ENCODE peak calls at places on chromosomes 7 and 10, in ten cellular contexts. One of them, this sample, is unnamed.

GRCh38 chr10:103238506-103239252 is 7.0 kb upstream of the RPEL1 start:
- DNase-seq in NCI-H1092: no peak
- DNase-seq in transverse colon: peak; percentile 80
- DNase-seq in activated T-helper 1 cell treated with Interleukin-2 at 50 U/mL for 16 hours: no peak
- DNase-seq in H54: no peak
- DNase-seq in body of pancreas: peak; percentile 29
- DNase-seq in non-pigmented ciliary epithelial cell: no peak
- DNase-seq in brain microvascular endothelial cell: peak; percentile 44
- DNase-seq in activated naive CD8-positive, alpha-beta T cell treated with anti-CD3 and anti-CD28 coated beads, Interleukin-2, amount 50 U/mL, for 16 hours: no peak
- DNase-seq in activated effector memory CD4-positive, alpha-beta T cell treated with anti-CD3 and anti-CD28 coated beads, Interleukin-2, amount 50 U/mL, for 16 hours: no peak
- DNase-seq in this sample: peak; percentile 77

GRCh38 chr7:49643750-49644149 is 129.7 kb upstream of the VWC2 start:
- DNase-seq in transverse colon: no peak
- DNase-seq in activated T-helper 1 cell treated with Interleukin-2 at 50 U/mL for 16 hours: no peak
- DNase-seq in NCI-H1092: no peak
- DNase-seq in non-pigmented ciliary epithelial cell: no peak
- DNase-seq in body of pancreas: no peak
- DNase-seq in H54: no peak
- DNase-seq in brain microvascular endothelial cell: no peak
- DNase-seq in activated naive CD8-positive, alpha-beta T cell treated with anti-CD3 and anti-CD28 coated beads, Interleukin-2, amount 50 U/mL, for 16 hours: no peak
- DNase-seq in activated effector memory CD4-positive, alpha-beta T cell treated with anti-CD3 and anti-CD28 coated beads, Interleukin-2, amount 50 U/mL, for 16 hours: no peak
- DNase-seq in this sample: no peak

GRCh38 chr10:104479906-104480579 is 126.4 kb downstream of the CFAP58 start:
- DNase-seq in body of pancreas: no peak
- DNase-seq in activated naive CD8-positive, alpha-beta T cell treated with anti-CD3 and anti-CD28 coated beads, Interleukin-2, amount 50 U/mL, for 16 hours: no peak
- DNase-seq in activated effector memory CD4-positive, alpha-beta T cell treated with anti-CD3 and anti-CD28 coated beads, Interleukin-2, amount 50 U/mL, for 16 hours: no peak
- DNase-seq in activated T-helper 1 cell treated with Interleukin-2 at 50 U/mL for 16 hours: no peak
- DNase-seq in transverse colon: no peak
- DNase-seq in non-pigmented ciliary epithelial cell: no peak
- DNase-seq in H54: no peak
- DNase-seq in brain microvascular endothelial cell: peak; percentile 2
- DNase-seq in NCI-H1092: no peak
- DNase-seq in this sample: no peak

GRCh38 chr10:58565256-58565655 is 52.6 kb downstream of the BICC1 start:
- DNase-seq in brain microvascular endothelial cell: no peak
- DNase-seq in activated naive CD8-positive, alpha-beta T cell treated with anti-CD3 and anti-CD28 coated beads, Interleukin-2, amount 50 U/mL, for 16 hours: no peak
- DNase-seq in body of pancreas: no peak
- DNase-seq in activated effector memory CD4-positive, alpha-beta T cell treated with anti-CD3 and anti-CD28 coated beads, Interleukin-2, amount 50 U/mL, for 16 hours: no peak
- DNase-seq in H54: no peak
- DNase-seq in activated T-helper 1 cell treated with Interleukin-2 at 50 U/mL for 16 hours: no peak
- DNase-seq in transverse colon: no peak
- DNase-seq in non-pigmented ciliary epithelial cell: no peak
- DNase-seq in NCI-H1092: no peak
- DNase-seq in this sample: no peak

GRCh38 chr7:104005197-104005596 is 15.7 kb upstream of the RELN start:
- DNase-seq in activated naive CD8-positive, alpha-beta T cell treated with anti-CD3 and anti-CD28 coated beads, Interleukin-2, amount 50 U/mL, for 16 hours: no peak
- DNase-seq in non-pigmented ciliary epithelial cell: peak; percentile 47
- DNase-seq in brain microvascular endothelial cell: peak; percentile 92
- DNase-seq in H54: no peak
- DNase-seq in activated T-helper 1 cell treated with Interleukin-2 at 50 U/mL for 16 hours: no peak
- DNase-seq in transverse colon: no peak
- DNase-seq in activated effector memory CD4-positive, alpha-beta T cell treated with anti-CD3 and anti-CD28 coated beads, Interleukin-2, amount 50 U/mL, for 16 hours: no peak
- DNase-seq in NCI-H1092: no peak
- DNase-seq in body of pancreas: no peak
- DNase-seq in this sample: no peak

GRCh38 chr7:98230746-98231471 is 19.7 kb downstream of the BHLHA15 start:
- DNase-seq in transverse colon: no peak
- DNase-seq in activated T-helper 1 cell treated with Interleukin-2 at 50 U/mL for 16 hours: no peak
- DNase-seq in activated effector memory CD4-positive, alpha-beta T cell treated with anti-CD3 and anti-CD28 coated beads, Interleukin-2, amount 50 U/mL, for 16 hours: no peak
- DNase-seq in brain microvascular endothelial cell: no peak
- DNase-seq in non-pigmented ciliary epithelial cell: no peak
- DNase-seq in activated naive CD8-positive, alpha-beta T cell treated with anti-CD3 and anti-CD28 coated beads, Interleukin-2, amount 50 U/mL, for 16 hours: no peak
- DNase-seq in H54: no peak
- DNase-seq in NCI-H1092: no peak
- DNase-seq in body of pancreas: no peak
- DNase-seq in this sample: no peak

GRCh38 chr7:15801565-15801964 is 115.1 kb upstream of the MEOX2 start:
- DNase-seq in activated T-helper 1 cell treated with Interleukin-2 at 50 U/mL for 16 hours: no peak
- DNase-seq in H54: no peak
- DNase-seq in non-pigmented ciliary epithelial cell: peak; percentile 17
- DNase-seq in activated effector memory CD4-positive, alpha-beta T cell treated with anti-CD3 and anti-CD28 coated beads, Interleukin-2, amount 50 U/mL, for 16 hours: no peak
- DNase-seq in body of pancreas: peak; percentile 27
- DNase-seq in NCI-H1092: no peak
- DNase-seq in transverse colon: no peak
- DNase-seq in activated naive CD8-positive, alpha-beta T cell treated with anti-CD3 and anti-CD28 coated beads, Interleukin-2, amount 50 U/mL, for 16 hours: no peak
- DNase-seq in brain microvascular endothelial cell: peak; percentile 70
- DNase-seq in this sample: peak; percentile 24

GRCh38 chr7:44094365-44094764 is 9.8 kb upstream of the AEBP1 start:
- DNase-seq in activated T-helper 1 cell treated with Interleukin-2 at 50 U/mL for 16 hours: no peak
- DNase-seq in non-pigmented ciliary epithelial cell: no peak
- DNase-seq in transverse colon: no peak
- DNase-seq in NCI-H1092: no peak
- DNase-seq in activated effector memory CD4-positive, alpha-beta T cell treated with anti-CD3 and anti-CD28 coated beads, Interleukin-2, amount 50 U/mL, for 16 hours: no peak
- DNase-seq in H54: no peak
- DNase-seq in activated naive CD8-positive, alpha-beta T cell treated with anti-CD3 and anti-CD28 coated beads, Interleukin-2, amount 50 U/mL, for 16 hours: no peak
- DNase-seq in brain microvascular endothelial cell: no peak
- DNase-seq in body of pancreas: no peak
- DNase-seq in this sample: no peak

GRCh38 chr10:78526347-78526746 is 492.7 kb downstream of the RPS24 start:
- DNase-seq in H54: no peak
- DNase-seq in NCI-H1092: no peak
- DNase-seq in activated naive CD8-positive, alpha-beta T cell treated with anti-CD3 and anti-CD28 coated beads, Interleukin-2, amount 50 U/mL, for 16 hours: no peak
- DNase-seq in transverse colon: no peak
- DNase-seq in non-pigmented ciliary epithelial cell: no peak
- DNase-seq in activated effector memory CD4-positive, alpha-beta T cell treated with anti-CD3 and anti-CD28 coated beads, Interleukin-2, amount 50 U/mL, for 16 hours: no peak
- DNase-seq in activated T-helper 1 cell treated with Interleukin-2 at 50 U/mL for 16 hours: no peak
- DNase-seq in brain microvascular endothelial cell: no peak
- DNase-seq in body of pancreas: no peak
- DNase-seq in this sample: no peak

GRCh38 chr7:16989883-16990413 is 108.2 kb upstream of the AGR3 start:
- DNase-seq in body of pancreas: peak; percentile 85
- DNase-seq in NCI-H1092: peak; percentile 71
- DNase-seq in activated T-helper 1 cell treated with Interleukin-2 at 50 U/mL for 16 hours: no peak
- DNase-seq in non-pigmented ciliary epithelial cell: no peak
- DNase-seq in H54: peak; percentile 24
- DNase-seq in activated effector memory CD4-positive, alpha-beta T cell treated with anti-CD3 and anti-CD28 coated beads, Interleukin-2, amount 50 U/mL, for 16 hours: no peak
- DNase-seq in transverse colon: peak; percentile 86
- DNase-seq in activated naive CD8-positive, alpha-beta T cell treated with anti-CD3 and anti-CD28 coated beads, Interleukin-2, amount 50 U/mL, for 16 hours: no peak
- DNase-seq in brain microvascular endothelial cell: peak; percentile 62
- DNase-seq in this sample: peak; percentile 98

GRCh38 chr10:124575107-124576035 is 113.7 kb downstream of the LHPP start:
- DNase-seq in activated naive CD8-positive, alpha-beta T cell treated with anti-CD3 and anti-CD28 coated beads, Interleukin-2, amount 50 U/mL, for 16 hours: no peak
- DNase-seq in activated effector memory CD4-positive, alpha-beta T cell treated with anti-CD3 and anti-CD28 coated beads, Interleukin-2, amount 50 U/mL, for 16 hours: no peak
- DNase-seq in activated T-helper 1 cell treated with Interleukin-2 at 50 U/mL for 16 hours: no peak
- DNase-seq in brain microvascular endothelial cell: no peak
- DNase-seq in body of pancreas: no peak
- DNase-seq in H54: no peak
- DNase-seq in NCI-H1092: no peak
- DNase-seq in transverse colon: no peak
- DNase-seq in non-pigmented ciliary epithelial cell: no peak
- DNase-seq in this sample: no peak